ENCODE peak calls at places on chromosomes 7 and 10, in nine cellular contexts. W is LNCaP clone FGC, T is WERI-Rb-1, F is PC-9, C is stomach, X is GM06990, G is HepG2, E is uterus, D is cardiac muscle cell. P is an unnamed sample.

GRCh38 chr10:80509403-80510161 is 28.1 kb upstream of the SH2D4B start:
- DNase-seq in E (peak; percentile 67), T (no peak), F (peak; percentile 87), W (no peak), X (no peak), G (no peak), C (no peak), D (no peak), P (no peak)

GRCh38 chr10:72276013-72276387 is 2.3 kb downstream of the DDIT4 start:
- DNase-seq in C (peak; percentile 81), F (no peak), G (no peak), D (no peak), T (no peak), W (peak; percentile 86), X (no peak), E (no peak), P (peak; percentile 93)

GRCh38 chr7:5625938-5626337 is 155.5 kb downstream of the RNF216 start:
- DNase-seq in W (no peak), G (no peak), E (no peak), X (no peak), C (no peak), F (no peak), D (peak; percentile 28), T (no peak), P (no peak)

GRCh38 chr10:33067917-33068316 is 109.9 kb upstream of the ITGB1 start:
- DNase-seq in X (no peak), E (no peak), W (no peak), F (no peak), C (no peak), G (no peak), T (no peak), D (no peak), P (no peak)

GRCh38 chr7:141362580-141363435 is 188.4 kb upstream of the AGK start:
- DNase-seq in W (no peak), E (no peak), C (no peak), X (no peak), G (no peak), T (no peak), D (peak; percentile 18), F (peak; percentile 6), P (no peak)

GRCh38 chr7:139658919-139659675 is 118.7 kb downstream of the HIPK2 start:
- DNase-seq in C (no peak), W (no peak), G (peak; percentile 91), D (no peak), T (no peak), F (no peak), E (no peak), X (no peak), P (no peak)

GRCh38 chr7:79452495-79453265 is 787 bp downstream of the MAGI2 start:
- DNase-seq in T (peak; percentile 35), E (peak; percentile 20), D (peak; percentile 45), C (no peak), G (peak; percentile 60), F (peak; percentile 3), X (no peak), W (no peak), P (peak; percentile 7)

GRCh38 chr10:14859775-14860174 is 18.9 kb upstream of the SUV39H2 start:
- DNase-seq in F (no peak), E (no peak), G (no peak), W (peak; percentile 63), C (no peak), D (no peak), X (no peak), T (no peak), P (no peak)

GRCh38 chr7:152871678-152872060 is 112.1 kb downstream of the ACTR3B start:
- DNase-seq in E (no peak), X (no peak), F (no peak), C (no peak), D (no peak), W (no peak), G (no peak), T (no peak), P (no peak)

GRCh38 chr7:82694020-82694419 is 250.4 kb upstream of the CACNA2D1 start:
- DNase-seq in E (no peak), X (no peak), G (no peak), D (no peak), T (no peak), F (no peak), W (no peak), C (no peak), P (no peak)

GRCh38 chr7:2471022-2471329 is 5.2 kb downstream of the GRIFIN start:
- DNase-seq in X (no peak), E (no peak), F (no peak), W (no peak), C (no peak), D (no peak), T (no peak), G (no peak), P (no peak)

GRCh38 chr7:87220734-87221215 is 1.2 kb upstream of the TMEM243 start:
- DNase-seq in X (no peak), D (peak; percentile 18), F (no peak), W (peak; percentile 40), E (peak; percentile 18), T (no peak), G (no peak), C (no peak), P (peak; percentile 22)

GRCh38 chr10:18137111-18137510 is 3.1 kb upstream of the CACNB2 start:
- DNase-seq in C (no peak), D (no peak), G (no peak), T (no peak), F (no peak), W (no peak), E (no peak), X (no peak), P (no peak)

GRCh38 chr10:18133046-18133445 is 7.2 kb upstream of the CACNB2 start:
- DNase-seq in W (no peak), D (no peak), T (no peak), C (no peak), F (no peak), G (no peak), E (no peak), X (no peak), P (no peak)

GRCh38 chr10:18136056-18136916 is 3.9 kb upstream of the CACNB2 start:
- DNase-seq in T (no peak), X (no peak), W (no peak), D (no peak), F (no peak), G (no peak), E (no peak), C (no peak), P (no peak)

GRCh38 chr10:18134509-18134908 is 5.7 kb upstream of the CACNB2 start:
- DNase-seq in G (no peak), F (no peak), X (no peak), C (no peak), W (no peak), D (no peak), T (no peak), E (no peak), P (no peak)

DNA sequence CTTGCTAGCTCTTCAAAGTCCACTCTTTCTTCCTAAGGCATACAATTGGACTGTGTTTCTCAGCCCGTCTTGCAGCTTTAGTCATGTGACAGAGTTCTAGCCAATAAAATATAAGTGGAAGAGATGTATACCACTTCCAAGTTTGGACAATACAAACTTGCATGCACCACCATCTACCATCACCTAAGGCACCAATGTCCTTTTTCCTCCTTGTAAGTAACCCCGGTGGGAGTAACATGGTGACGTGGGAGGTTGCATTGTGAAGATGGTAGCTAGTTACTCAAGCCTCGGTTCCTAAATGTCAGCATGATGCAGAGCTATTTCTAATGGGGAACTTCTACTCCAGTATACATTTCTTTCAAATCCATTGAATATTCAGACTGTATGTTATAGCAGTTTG is 5.3 kb upstream of the CACNB2 start:
- DNase-seq in F (no peak), C (no peak), D (no peak), E (no peak), G (no peak), T (no peak), W (no peak), X (no peak), P (no peak)
- H3K4me3 ChIP-seq in F (no peak overlapping the region), C (no peak overlapping the region), D (no peak overlapping the region), E (no peak overlapping the region), G (no peak overlapping the region), T (no peak overlapping the region), W (no peak overlapping the region), X (no peak overlapping the region), P (no peak overlapping the region)

GRCh38 chr7:151592868-151593486 is 73.3 kb upstream of the RHEB start:
- DNase-seq in T (no peak), G (no peak), C (no peak), X (no peak), F (peak; percentile 31), D (no peak), E (no peak), W (no peak), P (no peak)

GRCh38 chr7:151590071-151590800 is 70.5 kb upstream of the RHEB start:
- DNase-seq in E (no peak), C (no peak), F (no peak), T (no peak), W (no peak), X (no peak), G (no peak), D (no peak), P (no peak)

GRCh38 chr7:151590801-151591771 is 71.4 kb upstream of the RHEB start:
- DNase-seq in X (no peak), F (no peak), W (no peak), E (no peak), T (no peak), D (no peak), C (no peak), G (no peak), P (no peak)

GRCh38 chr7:151592330-151592729 is 72.6 kb upstream of the RHEB start:
- DNase-seq in E (no peak), T (no peak), F (no peak), D (no peak), X (no peak), C (no peak), W (no peak), G (no peak), P (no peak)

GRCh38 chr7:151591866-151592265 is 72.2 kb upstream of the RHEB start:
- DNase-seq in F (no peak), E (no peak), G (no peak), X (no peak), C (no peak), W (no peak), T (no peak), D (no peak), P (no peak)
- H3K4me3 ChIP-seq in F (no peak overlapping the region), E (no peak overlapping the region), G (no peak overlapping the region), X (no peak overlapping the region), C (no peak overlapping the region), W (no peak overlapping the region), T (no peak overlapping the region), D (no peak overlapping the region), P (no peak overlapping the region)

GRCh38 chr7:29193316-29194205 is 1.0 kb upstream of the CHN2 start:
- DNase-seq in X (no peak), C (no peak), W (no peak), G (no peak), E (no peak), T (no peak), F (no peak), D (no peak), P (no peak)
- H3K4me3 ChIP-seq in X (no peak overlapping the region), C (peak overlapping the region; percentile 68), W (no peak overlapping the region), G (peak overlapping the region; percentile 92), E (peak overlapping the region; percentile 62), T (peak overlapping the region; percentile 53), F (no peak overlapping the region), D (peak overlapping the region; percentile 59), P (peak overlapping the region; percentile 72)

GRCh38 chr10:95964786-95965185 is 57.0 kb downstream of the CC2D2B start:
- DNase-seq in G (no peak), D (no peak), W (no peak), E (no peak), T (no peak), F (no peak), C (no peak), X (no peak), P (no peak)

GRCh38 chr10:95963202-95963991 is 55.6 kb downstream of the CC2D2B start:
- DNase-seq in D (no peak), F (no peak), G (no peak), T (no peak), E (no peak), C (no peak), X (peak; percentile 24), W (no peak), P (no peak)

GRCh38 chr10:95963992-95964391 is 56.2 kb downstream of the CC2D2B start:
- DNase-seq in G (no peak), F (no peak), D (no peak), E (no peak), W (no peak), T (no peak), C (no peak), X (no peak), P (no peak)
- H3K4me3 ChIP-seq in G (no peak overlapping the region), F (no peak overlapping the region), D (no peak overlapping the region), E (no peak overlapping the region), W (no peak overlapping the region), T (no peak overlapping the region), C (no peak overlapping the region), X (no peak overlapping the region), P (no peak overlapping the region)